ENCODE peak calls at places on chromosomes 16 and 17, in five cellular contexts. O is psoas muscle, U is Panc1, Y is cardiac muscle cell, K is Peyer's patch. R is an unnamed sample.

GRCh38 chr17:3575506-3575905 is 17.9 kb upstream of the TRPV3 start:
- DNase-seq in U (peak), K (no peak), O (no peak), Y (peak), R (no peak)

GRCh38 chr17:46818319-46818928 is at the start of gene WNT3:
- DNase-seq in O (no peak), Y (no peak), K (peak), U (no peak), R (no peak)

GRCh38 chr17:72591500-72592241 is 470.9 kb downstream of the SOX9 start:
- DNase-seq in U (no peak), K (no peak), Y (peak), O (no peak), R (no peak)

GRCh38 chr17:9259419-9259818 is 238.1 kb downstream of the NTN1 start:
- DNase-seq in K (no peak), U (no peak), Y (no peak), O (no peak), R (no peak)

GRCh38 chr17:59783221-59784016 is 76.0 kb downstream of the VMP1 start:
- DNase-seq in Y (peak), K (no peak), O (no peak), U (no peak), R (no peak)

GRCh38 chr17:44677136-44677535 is 12.4 kb downstream of the CCDC43 start:
- DNase-seq in K (no peak), O (no peak), Y (no peak), U (no peak), R (no peak)

GRCh38 chr17:30309591-30309990 is 17.8 kb upstream of the BLMH start:
- DNase-seq in O (no peak), Y (peak), U (no peak), K (no peak), R (no peak)

GRCh38 chr17:336110-337021 is 16.2 kb downstream of the RPH3AL start:
- DNase-seq in O (peak), U (no peak), Y (peak), K (no peak), R (no peak)

GRCh38 chr16:74700206-74701040 is at the start of gene MLKL:
- DNase-seq in K (peak), U (no peak), O (peak), Y (peak), R (no peak)

GRCh38 chr16:15644306-15644961 is 1.5 kb upstream of the MARF1 start:
- DNase-seq in U (no peak), K (no peak), O (no peak), Y (no peak), R (no peak)

GRCh38 chr16:75931970-75932369 is 205.7 kb upstream of the CPHXL start:
- DNase-seq in U (no peak), Y (no peak), O (no peak), K (no peak), R (no peak)

DNA sequence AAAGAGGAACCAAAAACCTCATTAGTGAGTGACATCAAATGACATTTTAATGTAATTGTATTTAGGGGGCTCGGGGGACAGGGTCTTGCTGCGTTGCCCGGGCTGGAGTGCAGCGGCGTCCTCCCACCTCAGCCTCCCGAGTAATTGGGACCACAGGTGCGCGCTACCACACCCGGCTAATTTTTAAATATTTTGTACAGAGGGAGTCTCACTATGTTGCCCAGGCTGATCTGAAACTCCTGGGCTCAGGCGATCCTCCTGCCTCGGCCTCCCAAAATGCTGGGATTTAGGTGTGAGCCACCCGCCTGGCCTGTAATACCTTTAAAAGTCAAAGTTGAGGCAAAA is 581 bp downstream of the SNRNP25 start:
- DNase-seq in Y (no peak), K (no peak), O (peak), U (no peak), R (no peak)
- H3K27ac ChIP-seq in Y (no peak), K (peak), O (no peak), U (peak), R (no peak)

GRCh38 chr17:39701012-39701783 is 1.3 kb downstream of the ERBB2 start:
- DNase-seq in O (no peak), Y (no peak), U (no peak), K (no peak), R (no peak)

GRCh38 chr17:39697961-39698360 is 1.9 kb upstream of the ERBB2 start:
- DNase-seq in K (no peak), Y (no peak), U (no peak), O (no peak), R (no peak)

GRCh38 chr17:39701784-39702422 is 2.0 kb downstream of the ERBB2 start:
- DNase-seq in O (no peak), U (no peak), K (no peak), Y (no peak), R (no peak)

GRCh38 chr17:39699818-39700147 is at the start of gene ERBB2:
- DNase-seq in U (no peak), O (peak), K (no peak), Y (peak), R (peak)

GRCh38 chr17:39700148-39700987 is 504 bp downstream of the ERBB2 start:
- DNase-seq in U (no peak), K (no peak), O (no peak), Y (peak), R (no peak)
- H3K4me3 ChIP-seq in U (peak), K (peak), O (peak), Y (peak), R (peak)

GRCh38 chr17:81401727-81402529 is 6.7 kb downstream of the BAHCC1 start:
- DNase-seq in O (peak), K (no peak), U (no peak), Y (peak), R (no peak)
- H3K27ac ChIP-seq in O (peak), K (peak), U (peak), Y (peak), R (no peak)

GRCh38 chr17:66431080-66431795 is 128.8 kb downstream of the PRKCA start:
- DNase-seq in O (no peak), K (no peak), U (no peak), Y (peak), R (no peak)
- H3K4me3 ChIP-seq in O (no peak), K (no peak), U (no peak), Y (no peak), R (peak)

GRCh38 chr17:7138800-7139381 is 24.3 kb upstream of the ASGR2 start:
- DNase-seq in O (no peak), K (no peak), U (no peak), Y (no peak), R (no peak)
- H3K27ac ChIP-seq in O (no peak), K (no peak), U (no peak), Y (no peak), R (no peak)

GRCh38 chr16:55370762-55371482 is 46.9 kb downstream of the IRX6 start:
- DNase-seq in U (no peak), Y (peak), K (no peak), O (peak), R (no peak)
- H3K4me3 ChIP-seq in U (no peak), Y (no peak), K (no peak), O (no peak), R (no peak)

GRCh38 chr16:67803894-67804293 is 2.5 kb downstream of the RANBP10 start:
- DNase-seq in K (peak), Y (no peak), O (no peak), U (no peak), R (no peak)

GRCh38 chr16:67804853-67805542 is 1.4 kb downstream of the RANBP10 start:
- DNase-seq in K (no peak), U (no peak), Y (no peak), O (no peak), R (no peak)

GRCh38 chr16:67805718-67806427 is 487 bp downstream of the RANBP10 start:
- DNase-seq in Y (no peak), O (peak), U (no peak), K (no peak), R (no peak)

GRCh38 chr16:67806428-67807147 is at the start of the genes RANBP10 and TSNAXIP1:
- DNase-seq in U (peak), Y (peak), O (peak), K (peak), R (peak)

DNA sequence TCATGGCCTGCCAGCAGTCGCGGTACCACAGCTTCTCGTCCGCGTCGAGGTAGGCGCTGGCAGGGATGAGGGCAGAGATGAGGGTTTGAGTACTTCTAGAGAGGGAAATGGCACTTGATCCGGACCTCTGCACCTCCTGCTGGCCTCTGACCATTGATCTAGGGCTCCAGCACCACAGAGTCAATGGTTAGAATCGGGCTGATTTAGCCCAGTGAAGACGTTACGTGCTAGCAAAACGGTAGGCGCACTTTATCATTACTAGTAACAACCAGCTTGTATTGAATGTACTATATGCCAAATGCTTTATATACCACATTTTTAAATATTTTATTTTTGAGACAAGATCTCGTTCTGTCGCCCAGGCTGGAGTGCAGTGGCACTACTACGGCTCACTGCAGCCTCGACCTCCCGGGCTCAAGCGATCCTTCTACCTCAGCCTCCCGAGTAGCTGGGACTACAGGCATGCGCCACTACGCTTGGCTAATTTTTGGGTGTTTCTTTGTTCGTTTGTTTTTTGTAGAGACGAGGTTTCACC is 526 bp downstream of the TSNAXIP1 start:
- DNase-seq in Y (no peak), K (no peak), O (no peak), U (no peak), R (no peak)
- H3K27ac ChIP-seq in Y (no peak), K (peak), O (peak), U (peak), R (no peak)

DNA sequence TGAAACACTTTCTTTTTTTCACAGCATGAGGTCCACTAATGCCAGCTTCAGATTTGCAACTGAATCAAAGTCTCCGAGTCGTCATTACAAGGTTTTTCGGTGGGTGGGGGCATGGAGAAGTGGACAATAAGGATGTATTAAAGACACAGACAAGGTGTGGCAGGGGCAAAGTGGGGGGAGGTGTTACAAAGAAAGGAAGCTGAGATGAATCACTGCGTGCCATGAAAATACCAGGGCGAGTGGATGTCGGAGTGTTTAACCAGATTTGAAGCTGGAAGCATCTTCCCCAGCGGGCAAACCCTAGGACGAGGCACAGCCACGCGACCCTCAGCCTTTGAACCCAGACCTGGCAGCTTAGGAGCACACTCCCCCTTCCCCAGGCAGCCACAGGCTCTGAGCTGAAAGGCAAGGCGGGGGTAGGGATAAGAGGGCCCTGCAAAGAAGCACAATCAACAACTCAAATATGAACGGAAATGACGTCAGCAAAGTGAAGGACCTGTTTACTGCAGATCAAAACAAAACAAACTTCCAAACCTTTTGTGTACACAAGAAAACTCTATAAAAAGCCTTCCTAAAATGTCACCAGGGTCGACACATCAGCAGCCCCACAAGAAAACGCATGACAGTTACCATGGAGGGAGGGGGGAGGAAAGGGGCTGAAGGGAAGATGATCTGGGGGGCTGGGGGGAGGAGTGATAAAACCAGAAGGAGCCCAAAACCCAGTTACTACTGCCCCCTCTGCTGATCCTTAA is 5.6 kb upstream of the ZFHX3 start:
- DNase-seq in O (peak), U (no peak), K (no peak), Y (peak), R (no peak)
- H3K4me3 ChIP-seq in O (peak), U (peak), K (no peak), Y (no peak), R (peak)

GRCh38 chr16:81457326-81458133 is 12.9 kb downstream of the CMIP start:
- DNase-seq in K (no peak), U (no peak), Y (peak), O (no peak), R (peak)
- H3K27ac ChIP-seq in K (no peak), U (no peak), Y (no peak), O (no peak), R (peak)

R was measured in AG04450.